ENCODE peak calls at places on chromosomes 6 and 20, in ten cellular contexts. I, Y, U, E, A, K, H, R, Z and G are unnamed samples.

GRCh38 chr6:35522660-35523658 is 10.3 kb upstream of the TULP1 start:
- DNase-seq in Y (peak), A (peak), U (peak), I (peak), Z (peak), H (peak), E (peak), R (peak), K (peak), G (peak)

GRCh38 chr6:144330588-144330987 is 45.5 kb downstream of the UTRN start:
- DNase-seq in U (no peak), Y (no peak), R (no peak), H (no peak), A (no peak), I (no peak), Z (no peak), K (no peak), E (no peak), G (no peak)

GRCh38 chr20:47489448-47489872 is 12.2 kb upstream of the NCOA3 start:
- DNase-seq in Y (no peak), R (no peak), I (no peak), A (no peak), Z (peak), H (no peak), U (no peak), E (peak), K (no peak), G (no peak)

GRCh38 chr6:119285908-119286625 is 63.5 kb downstream of the MAN1A1 start:
- DNase-seq in I (peak), Y (no peak), E (no peak), H (no peak), A (peak), U (no peak), R (no peak), Z (no peak), K (no peak), G (no peak)

GRCh38 chr20:15899972-15900371 is 673.3 kb downstream of the KIF16B start:
- DNase-seq in I (no peak), A (no peak), H (no peak), U (no peak), R (no peak), E (no peak), Z (no peak), Y (no peak), K (no peak), G (no peak)

GRCh38 chr6:143164565-143165105 is 103.9 kb downstream of the AIG1 start:
- DNase-seq in R (no peak), K (no peak), A (no peak), H (no peak), U (no peak), Z (no peak), I (no peak), E (no peak), Y (no peak), G (no peak)

GRCh38 chr20:48578397-48579098 is 249.3 kb downstream of the PREX1 start:
- DNase-seq in K (peak), I (no peak), H (no peak), E (peak), A (no peak), U (no peak), Z (no peak), Y (no peak), R (no peak), G (no peak)

GRCh38 chr6:12010635-12011275 is 1.4 kb upstream of the HIVEP1 start:
- DNase-seq in U (no peak), H (peak), A (peak), E (peak), Z (peak), Y (no peak), R (no peak), I (no peak), K (peak), G (peak)

GRCh38 chr6:154917941-154918340 is 77.2 kb upstream of the TIAM2 start:
- DNase-seq in I (no peak), E (no peak), Y (no peak), U (no peak), Z (no peak), A (no peak), R (no peak), H (no peak), K (peak), G (no peak)

GRCh38 chr6:22601941-22602340 is 32.6 kb downstream of the HDGFL1 start:
- DNase-seq in R (no peak), E (no peak), H (no peak), Z (no peak), K (no peak), U (no peak), I (no peak), A (no peak), Y (no peak), G (no peak)

GRCh38 chr6:138509371-138509770 is 10.1 kb upstream of the NHSL1 start:
- DNase-seq in R (peak), I (no peak), H (peak), Z (peak), E (no peak), Y (no peak), U (peak), A (peak), K (peak), G (peak)

GRCh38 chr6:142913511-142914047 is 31.4 kb downstream of the HIVEP2 start:
- DNase-seq in U (no peak), I (no peak), R (no peak), Z (peak), E (no peak), K (no peak), Y (no peak), H (no peak), A (no peak), G (no peak)

GRCh38 chr6:139060332-139060731 is 31.8 kb downstream of the ABRACL start:
- DNase-seq in I (no peak), Y (peak), U (no peak), Z (no peak), K (no peak), A (peak), R (no peak), H (no peak), E (no peak), G (peak)

GRCh38 chr6:41367700-41368099 is 32.3 kb downstream of the NCR2 start:
- DNase-seq in U (peak), Y (peak), E (no peak), R (peak), I (peak), A (peak), H (peak), Z (peak), K (peak), G (peak)

GRCh38 chr6:37056439-37057127 is 51.1 kb downstream of the FGD2 start:
- DNase-seq in Y (no peak), I (no peak), R (no peak), K (peak), E (peak), H (no peak), A (no peak), Z (no peak), U (no peak), G (peak)

GRCh38 chr6:168355716-168356522 is 36.3 kb upstream of the DACT2 start:
- DNase-seq in R (peak), A (peak), Z (peak), I (peak), E (no peak), U (peak), K (peak), Y (no peak), H (no peak), G (no peak)

GRCh38 chr6:124967444-124967843 is 5.2 kb downstream of the RNF217 start:
- DNase-seq in K (no peak), A (peak), E (no peak), H (no peak), Y (no peak), U (no peak), Z (no peak), R (no peak), I (no peak), G (no peak)

GRCh38 chr20:38275815-38276550 is 15.4 kb upstream of the KIAA1755 start:
- DNase-seq in U (no peak), A (peak), E (peak), Y (peak), R (peak), K (peak), Z (no peak), H (no peak), I (peak), G (peak)

GRCh38 chr6:109055771-109056235 is 38.8 kb downstream of the SESN1 start:
- DNase-seq in U (no peak), I (peak), R (no peak), K (no peak), Y (no peak), H (no peak), E (no peak), A (peak), Z (no peak), G (no peak)

GRCh38 chr20:12083269-12083668 is 165.6 kb downstream of the BTBD3 start:
- DNase-seq in Y (no peak), K (no peak), A (no peak), R (no peak), Z (no peak), I (no peak), U (no peak), H (no peak), E (no peak), G (no peak)

GRCh38 chr6:145267076-145267867 is 468.0 kb downstream of the EPM2A start:
- DNase-seq in K (no peak), E (no peak), I (no peak), A (no peak), U (no peak), H (no peak), Y (no peak), Z (no peak), R (no peak), G (no peak)

GRCh38 chr20:19609642-19610223 is 148.3 kb upstream of the RIN2 start:
- DNase-seq in E (no peak), Z (no peak), H (no peak), U (no peak), A (peak), R (no peak), Y (no peak), I (no peak), K (no peak), G (peak)

GRCh38 chr6:21972516-21972915 is 324.3 kb downstream of the PRL start:
- DNase-seq in E (no peak), Z (no peak), I (no peak), K (no peak), U (no peak), A (no peak), R (no peak), Y (no peak), H (no peak), G (no peak)

GRCh38 chr6:141321486-141322347 is 811.0 kb upstream of the GJE1 start:
- DNase-seq in Z (no peak), U (no peak), E (no peak), I (no peak), H (no peak), A (no peak), K (peak), Y (no peak), R (no peak), G (no peak)

GRCh38 chr6:137290601-137291261 is 71.5 kb upstream of the IFNGR1 start:
- DNase-seq in K (no peak), Z (no peak), E (no peak), H (no peak), R (no peak), A (no peak), Y (no peak), U (no peak), I (no peak), G (no peak)

GRCh38 chr6:145544514-145544913 is 190.8 kb downstream of the EPM2A start:
- DNase-seq in H (no peak), Y (no peak), U (no peak), A (peak), E (no peak), R (no peak), K (no peak), Z (no peak), I (peak), G (peak)

GRCh38 chr6:34067814-34068213 is 78.1 kb downstream of the GRM4 start:
- DNase-seq in K (no peak), H (no peak), R (no peak), Z (no peak), E (no peak), U (no peak), A (no peak), Y (no peak), I (no peak), G (no peak)

GRCh38 chr20:62025832-62026563 is 39.7 kb downstream of the TAF4 start:
- DNase-seq in E (no peak), Y (peak), K (no peak), I (no peak), H (no peak), R (no peak), A (no peak), Z (no peak), U (no peak), G (no peak)

GRCh38 chr6:31158863-31159855 is 770 bp downstream of the TCF19 start:
- DNase-seq in Y (no peak), I (no peak), H (peak), U (no peak), R (peak), K (peak), E (no peak), Z (peak), A (peak), G (peak)

GRCh38 chr6:26420607-26421235 is 18.6 kb downstream of the BTN3A1 start:
- DNase-seq in E (no peak), H (no peak), U (no peak), Z (peak), Y (no peak), I (no peak), R (peak), K (peak), A (peak), G (peak)

GRCh38 chr20:3312940-3313656 is 74.1 kb upstream of the SLC4A11 start:
- DNase-seq in U (no peak), I (peak), A (no peak), H (peak), R (no peak), Z (no peak), E (no peak), Y (no peak), K (no peak), G (peak)

GRCh38 chr6:48476257-48476656 is 365.3 kb upstream of the PTCHD4 start:
- DNase-seq in K (no peak), A (peak), E (no peak), I (no peak), Y (no peak), Z (no peak), H (peak), U (no peak), R (peak), G (peak)

GRCh38 chr6:112571486-112571885 is 224.4 kb downstream of the RFPL4B start:
- DNase-seq in E (no peak), U (peak), Y (no peak), R (no peak), I (no peak), K (no peak), Z (no peak), H (no peak), A (no peak), G (no peak)